ENCODE peak calls at places on chromosomes 7 and 10, in nine cellular contexts. S is body of pancreas, E is A549, T is spleen, W is esophagus muscularis mucosa, A is HCT116, C is IMR-90, M is ovary, O is endothelial cell of umbilical vein. H is an unnamed sample.

GRCh38 chr10:69645296-69645665 is 15.2 kb downstream of the FAM241B start:
- DNase-seq in T (peak; percentile 44), M (no peak), E (no peak), C (no peak), W (no peak), O (no peak), S (no peak), A (no peak), H (no peak)

GRCh38 chr7:157429680-157430224 is 92.9 kb downstream of the DNAJB6 start:
- DNase-seq in T (no peak), C (no peak), S (no peak), E (no peak), W (no peak), A (no peak), O (no peak), M (no peak), H (peak; percentile 41)

GRCh38 chr10:119761106-119761505 is 35.3 kb downstream of the INPP5F start:
- DNase-seq in S (no peak), T (no peak), W (no peak), C (peak; percentile 94), E (no peak), M (no peak), O (peak; percentile 64), A (no peak), H (no peak)

GRCh38 chr7:2527505-2528464 is 8.2 kb downstream of the LFNG start:
- DNase-seq in A (no peak), S (peak; percentile 72), C (peak; percentile 66), O (no peak), M (no peak), W (no peak), T (peak; percentile 80), E (peak; percentile 75), H (no peak)

GRCh38 chr7:114901771-114902170 is 20.1 kb upstream of the MDFIC start:
- DNase-seq in M (no peak), O (no peak), T (no peak), C (peak; percentile 26), W (no peak), S (no peak), A (peak; percentile 85), E (peak; percentile 12), H (no peak)

GRCh38 chr10:129725482-129725881 is 238.6 kb downstream of the EBF3 start:
- DNase-seq in M (no peak), S (no peak), A (no peak), W (no peak), O (no peak), T (peak; percentile 47), C (no peak), E (no peak), H (no peak)

GRCh38 chr7:115658223-115658622 is 372.3 kb downstream of the TFEC start:
- DNase-seq in T (no peak), M (no peak), W (no peak), S (no peak), E (no peak), A (no peak), O (no peak), C (no peak), H (no peak)

GRCh38 chr10:76191371-76191770 is 759.9 kb downstream of the LRMDA start:
- DNase-seq in W (no peak), T (no peak), S (no peak), M (no peak), E (no peak), A (no peak), C (no peak), O (no peak), H (no peak)

GRCh38 chr7:129499915-129500463 is 2.3 kb upstream of the SMKR1 start:
- DNase-seq in T (no peak), A (no peak), C (no peak), M (no peak), E (no peak), O (no peak), S (no peak), W (no peak), H (no peak)

GRCh38 chr7:157551325-157552070 is 214.7 kb downstream of the DNAJB6 start:
- DNase-seq in T (peak; percentile 51), C (no peak), A (no peak), E (no peak), S (no peak), W (no peak), O (no peak), M (peak; percentile 17), H (peak; percentile 47)

GRCh38 chr10:11670311-11670825 is 58.9 kb upstream of the USP6NL start:
- DNase-seq in E (no peak), W (no peak), T (peak; percentile 58), A (no peak), O (no peak), S (no peak), C (no peak), M (no peak), H (no peak)

GRCh38 chr10:122060250-122060649 is 71.3 kb downstream of the TACC2 start:
- DNase-seq in A (no peak), T (no peak), E (no peak), W (no peak), M (no peak), O (no peak), S (no peak), C (peak; percentile 49), H (no peak)

GRCh38 chr7:133109816-133110215 is 27.9 kb upstream of the CHCHD3 start:
- DNase-seq in C (no peak), A (no peak), S (no peak), W (no peak), M (no peak), E (no peak), O (no peak), T (no peak), H (no peak)

GRCh38 chr10:43093423-43094090 is 16.7 kb downstream of the RET start:
- DNase-seq in W (no peak), E (peak; percentile 24), C (peak; percentile 6), T (no peak), O (no peak), M (no peak), S (no peak), A (no peak), H (no peak)

GRCh38 chr7:92685146-92686042 is 95.2 kb upstream of the FAM133B start:
- DNase-seq in O (no peak), M (no peak), W (no peak), C (no peak), S (no peak), A (no peak), E (no peak), T (no peak), H (no peak)

GRCh38 chr7:107728276-107728675 is 15.7 kb upstream of the CBLL1 start:
- DNase-seq in O (no peak), S (no peak), E (no peak), A (no peak), C (peak; percentile 1), W (no peak), M (no peak), T (no peak), H (no peak)

GRCh38 chr10:88243202-88243744 is 339.8 kb downstream of the RNLS start:
- DNase-seq in S (no peak), E (no peak), W (no peak), A (no peak), M (no peak), T (no peak), C (no peak), O (no peak), H (no peak)

GRCh38 chr10:23088609-23089008 is 6.8 kb upstream of the MSRB2 start:
- DNase-seq in E (no peak), S (no peak), A (no peak), W (no peak), M (no peak), O (peak; percentile 21), T (no peak), C (no peak), H (no peak)

GRCh38 chr10:109205929-109206585 is 717.3 kb downstream of the XPNPEP1 start:
- DNase-seq in S (no peak), M (no peak), E (no peak), A (no peak), O (no peak), T (no peak), W (no peak), C (peak; percentile 93), H (no peak)
- H3K9me3 ChIP-seq in S (no peaks in the 10 kb centered on the region), M (no peaks in the 10 kb centered on the region), E (no peaks in the 10 kb centered on the region), A (peaks cover 30% of the 10 kb centered on the region), O (peaks cover 7% of the 10 kb centered on the region), T (no peaks in the 10 kb centered on the region), W (no peaks in the 10 kb centered on the region), C (no peaks in the 10 kb centered on the region), H (no peaks in the 10 kb centered on the region)

GRCh38 chr10:132948351-132948750 is 6.0 kb upstream of the CFAP46 start:
- DNase-seq in A (no peak), E (no peak), S (no peak), M (no peak), C (no peak), T (no peak), W (no peak), O (no peak), H (no peak)

GRCh38 chr10:132946806-132947530 is 4.6 kb upstream of the CFAP46 start:
- DNase-seq in E (no peak), W (no peak), A (no peak), C (no peak), O (no peak), T (no peak), M (no peak), S (no peak), H (no peak)

GRCh38 chr10:132946311-132946710 is 3.9 kb upstream of the CFAP46 start:
- DNase-seq in W (no peak), C (no peak), E (no peak), T (no peak), M (no peak), A (no peak), O (no peak), S (no peak), H (no peak)

GRCh38 chr10:132945894-132946255 is 3.5 kb upstream of the CFAP46 start:
- DNase-seq in C (no peak), W (no peak), E (no peak), A (no peak), M (no peak), O (no peak), S (no peak), T (no peak), H (no peak)

GRCh38 chr10:132947843-132948242 is 5.5 kb upstream of the CFAP46 start:
- DNase-seq in T (no peak), M (no peak), O (no peak), E (no peak), S (no peak), C (no peak), W (no peak), A (no peak), H (no peak)
- H3K4me3 ChIP-seq in T (no peak overlapping the region), M (no peak overlapping the region), O (no peak overlapping the region), E (no peak overlapping the region), S (no peak overlapping the region), C (no peak overlapping the region), W (no peak overlapping the region), A (no peak overlapping the region), H (no peak overlapping the region)

GRCh38 chr7:101618207-101618839 is 10.8 kb downstream of the MYL10 start:
- DNase-seq in M (no peak), S (no peak), A (no peak), C (no peak), T (no peak), O (no peak), E (no peak), W (no peak), H (no peak)
- TF ChIP-seq POLR2A in M (no peak), S (no peak), A (no peak), C (no peak), T (no peak), O (no peak), E (no peak), W (no peak), H (no peak)

DNA sequence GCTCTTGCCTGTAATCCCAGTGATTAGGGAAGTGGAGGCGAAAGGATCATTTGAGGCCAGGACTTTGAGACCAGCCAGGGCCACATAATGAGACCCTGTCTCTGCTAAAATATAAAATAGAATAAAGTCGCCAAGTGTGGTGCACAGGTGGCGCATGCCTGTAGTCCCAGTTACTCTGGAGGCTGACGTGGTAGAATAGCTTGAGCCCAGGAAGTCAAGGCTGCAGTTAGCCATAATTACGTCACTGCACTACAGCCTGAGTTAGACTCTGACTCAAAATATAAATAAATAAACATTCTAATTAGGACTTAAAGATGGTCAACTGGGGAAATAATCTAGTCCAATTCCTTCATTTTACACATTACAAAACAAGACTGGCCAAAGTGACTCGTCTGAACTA is 768 bp downstream of the CHCHD2 start:
- DNase-seq in O (peak; percentile 69), C (peak; percentile 94), W (no peak), M (no peak), A (peak; percentile 39), S (peak; percentile 46), T (peak; percentile 51), E (peak; percentile 56), H (no peak)
- H3K9me3 ChIP-seq in O (no peaks in the 10 kb centered on the region), C (no peaks in the 10 kb centered on the region), W (no peaks in the 10 kb centered on the region), M (no peaks in the 10 kb centered on the region), A (no peaks in the 10 kb centered on the region), S (no peaks in the 10 kb centered on the region), T (no peaks in the 10 kb centered on the region), E (peaks cover 8% of the 10 kb centered on the region), H (no peaks in the 10 kb centered on the region)

H was measured in suprapubic skin.